ENCODE peak calls at places on chromosomes 16 and 17, in eight cellular contexts. L is IMR-90; G is T-helper 1 cell; B is stimulated activated CD4-positive, alpha-beta T cell treated with anti-CD3 and anti-CD28 coated beads, Interleukin-15, amount 100 ng/mL, for 1 hour; Y is activated CD4-positive, CD25-positive, alpha-beta regulatory T cell; R is breast epithelium; V is Ammon's horn; K is T-helper 9 cell. U is an unnamed sample.

GRCh38 chr16:50462793-50463507 is 85.2 kb upstream of the NKD1 start:
- DNase-seq in R (no peak), L (no peak), B (no peak), V (no peak), K (no peak), Y (no peak), G (no peak), U (no peak)

GRCh38 chr17:79845601-79845949 is 6.3 kb upstream of the CBX4 start:
- DNase-seq in Y (no peak), G (no peak), B (no peak), R (no peak), V (no peak), K (no peak), L (no peak), U (no peak)

GRCh38 chr17:77609553-77610517 is 348.7 kb upstream of the TNRC6C start:
- DNase-seq in B (peak), Y (no peak), R (no peak), G (no peak), V (peak), K (peak), L (no peak), U (no peak)

GRCh38 chr17:80195671-80196529 is 24.2 kb downstream of the SGSH start:
- DNase-seq in Y (peak), K (peak), L (no peak), G (no peak), V (no peak), R (no peak), B (peak), U (no peak)

GRCh38 chr16:48617711-48618148 is 7.8 kb upstream of the N4BP1 start:
- DNase-seq in L (peak), K (no peak), B (no peak), V (peak), R (no peak), Y (no peak), G (no peak), U (no peak)

GRCh38 chr17:40935624-40936023 is 1.8 kb downstream of the KRT23 start:
- DNase-seq in R (no peak), L (peak), B (no peak), K (no peak), G (no peak), Y (no peak), V (no peak), U (no peak)

GRCh38 chr17:9987779-9988585 is 82.9 kb upstream of the RCVRN start:
- DNase-seq in V (peak), L (peak), R (no peak), K (peak), Y (no peak), B (no peak), G (no peak), U (peak)

GRCh38 chr17:78289802-78290363 is 58.5 kb downstream of the TMEM235 start:
- DNase-seq in G (peak), L (peak), Y (peak), V (peak), K (peak), B (peak), R (peak), U (peak)

GRCh38 chr17:57365420-57365819 is 109.1 kb downstream of the MSI2 start:
- DNase-seq in Y (no peak), K (no peak), B (no peak), G (no peak), V (no peak), L (no peak), R (no peak), U (no peak)

GRCh38 chr16:87942680-87943079 is 6.4 kb upstream of the CA5A start:
- DNase-seq in B (no peak), R (no peak), K (no peak), V (no peak), L (no peak), Y (no peak), G (no peak), U (no peak)

GRCh38 chr17:44905006-44906000 is 6.1 kb upstream of the EFTUD2 start:
- DNase-seq in G (no peak), V (no peak), K (no peak), Y (no peak), L (peak), B (no peak), R (no peak), U (no peak)

GRCh38 chr16:1696863-1697262 is 9.1 kb upstream of the MAPK8IP3 start:
- DNase-seq in R (no peak), V (no peak), K (no peak), B (no peak), L (no peak), Y (no peak), G (no peak), U (no peak)